ENCODE peak calls at places on chromosomes 13 and 19, in five cellular contexts. S is CD4-positive, alpha-beta T cell; F is stomach; W is ascending aorta; J is IMR-90. G is an unnamed sample.

GRCh38 chr13:112619730-112620639 is 32.0 kb upstream of the TUBGCP3 start:
- DNase-seq in S (no peak), F (no peak), W (no peak), J (no peak), G (no peak)

GRCh38 chr13:66994097-66994496 is 236.0 kb downstream of the PCDH9 start:
- DNase-seq in W (peak; percentile 80), F (peak; percentile 61), S (no peak), J (peak; percentile 52), G (no peak)

GRCh38 chr19:12828494-12828893 is 5.9 kb downstream of the RTBDN start:
- DNase-seq in W (no peak), F (peak; percentile 49), J (no peak), S (no peak), G (no peak)

GRCh38 chr13:37029617-37030016 is 29.0 kb downstream of the EXOSC8 start:
- DNase-seq in J (peak; percentile 45), F (no peak), S (no peak), W (no peak), G (no peak)

GRCh38 chr13:27347373-27347772 is 76.7 kb downstream of the RASL11A start:
- DNase-seq in S (no peak), W (no peak), F (no peak), J (peak; percentile 43), G (no peak)

GRCh38 chr19:3314962-3315675 is 51.3 kb upstream of the NFIC start:
- DNase-seq in W (no peak), S (no peak), J (no peak), F (no peak), G (no peak)

GRCh38 chr13:87674143-87674772 is 3.1 kb downstream of the SLITRK5 start:
- DNase-seq in W (no peak), S (no peak), J (no peak), F (no peak), G (no peak)

GRCh38 chr19:7455600-7456296 is 33.1 kb downstream of the PEX11G start:
- DNase-seq in S (no peak), J (no peak), F (no peak), W (no peak), G (no peak)

GRCh38 chr19:12763100-12763499 is 11.5 kb downstream of the BEST2 start:
- DNase-seq in S (no peak), W (no peak), F (no peak), J (no peak), G (no peak)

GRCh38 chr13:50610238-50610637 is 233.3 kb downstream of the DLEU7 start:
- DNase-seq in S (no peak), F (no peak), W (no peak), J (no peak), G (no peak)

GRCh38 chr13:83620535-83621220 is 261.6 kb downstream of the SLITRK1 start:
- DNase-seq in F (no peak), W (no peak), S (no peak), J (peak; percentile 19), G (no peak)

GRCh38 chr19:30391554-30392551 is 19.7 kb downstream of the ZNF536 start:
- DNase-seq in W (no peak), F (no peak), S (no peak), J (no peak), G (no peak)

GRCh38 chr13:36606060-36606459 is 67.8 kb upstream of the SERTM1 start:
- DNase-seq in W (no peak), J (no peak), F (no peak), S (no peak), G (no peak)

GRCh38 chr13:40818926-40819325 is 29.5 kb downstream of the SLC25A15 start:
- DNase-seq in S (no peak), W (no peak), J (no peak), F (no peak), G (no peak)

GRCh38 chr13:62997696-62998095 is 1582.0 kb upstream of the PCDH20 start:
- DNase-seq in J (no peak), S (no peak), W (no peak), F (no peak), G (no peak)

GRCh38 chr19:35261356-35262100 is 7.2 kb upstream of the USF2 start:
- DNase-seq in S (no peak), W (no peak), F (peak; percentile 17), J (no peak), G (peak; percentile 3)

GRCh38 chr19:47518139-47518538 is 3.3 kb upstream of the NAPA start:
- DNase-seq in J (no peak), S (no peak), F (no peak), W (no peak), G (no peak)

GRCh38 chr13:45257638-45258338 is 56.9 kb upstream of the KCTD4 start:
- DNase-seq in S (no peak), W (no peak), J (peak; percentile 54), F (no peak), G (no peak)

GRCh38 chr19:48573163-48573505 is 21.2 kb downstream of the SULT2B1 start:
- DNase-seq in J (no peak), F (peak; percentile 60), S (no peak), W (no peak), G (no peak)

GRCh38 chr13:36795463-36795862 is 23.6 kb upstream of the RFXAP start:
- DNase-seq in S (no peak), J (no peak), F (no peak), W (no peak), G (no peak)

GRCh38 chr19:860481-861098 is 1.1 kb downstream of the CFD start:
- DNase-seq in F (peak; percentile 59), S (peak; percentile 19), W (no peak), J (peak; percentile 75), G (peak; percentile 48)

GRCh38 chr19:861099-861755 is 1.8 kb downstream of the CFD start:
- DNase-seq in F (no peak), S (no peak), W (no peak), J (no peak), G (no peak)

GRCh38 chr19:861756-862528 is 2.5 kb downstream of the CFD start:
- DNase-seq in J (no peak), F (no peak), W (no peak), S (peak; percentile 58), G (peak; percentile 64)

GRCh38 chr19:858284-858683 is 1.2 kb upstream of the CFD start:
- DNase-seq in J (no peak), W (no peak), F (no peak), S (no peak), G (no peak)

GRCh38 chr19:858868-859843 is at the start of gene CFD:
- DNase-seq in F (peak; percentile 38), W (peak; percentile 76), S (no peak), J (no peak), G (no peak)
- H3K9me3 ChIP-seq in F (no peaks in the 10 kb centered on the region), W (no peaks in the 10 kb centered on the region), S (no peaks in the 10 kb centered on the region), J (no peaks in the 10 kb centered on the region), G (no peaks in the 10 kb centered on the region)

DNA sequence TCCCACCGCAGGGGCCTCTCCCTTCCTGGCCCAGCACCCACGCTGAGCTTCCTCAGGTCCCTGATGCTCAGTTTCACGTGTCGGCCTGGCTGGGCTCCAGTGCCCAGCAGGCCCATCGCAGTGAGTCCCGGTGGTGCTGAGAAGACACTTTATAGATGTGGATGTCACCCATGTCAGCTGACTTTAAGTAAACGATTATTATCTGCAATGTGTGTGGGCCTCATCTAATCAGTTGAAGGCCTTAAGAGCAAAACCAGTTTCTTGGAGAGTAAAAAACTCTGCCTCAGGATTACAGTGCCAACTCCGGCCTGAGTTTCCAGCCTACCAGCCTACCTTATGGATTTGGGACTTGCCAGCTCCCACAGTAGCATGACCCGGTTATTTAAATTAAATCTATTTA is 17.3 kb upstream of the SMIM17 start:
- DNase-seq in S (no peak), F (no peak), W (no peak), J (no peak), G (no peak)
- H3K9me3 ChIP-seq in S (peaks cover 87% of the 10 kb centered on the region), F (peaks cover 30% of the 10 kb centered on the region), W (peaks cover 56% of the 10 kb centered on the region), J (peaks cover 72% of the 10 kb centered on the region), G (peaks cover 16% of the 10 kb centered on the region)

GRCh38 chr19:57443121-57443696 is 8.1 kb downstream of the ZNF749 start:
- DNase-seq in J (no peak), W (no peak), S (no peak), F (no peak), G (no peak)

GRCh38 chr19:57436392-57436791 is 1.3 kb downstream of the ZNF749 start:
- DNase-seq in F (no peak), J (no peak), S (no peak), W (no peak), G (no peak)

GRCh38 chr19:57438925-57439324 is 3.8 kb downstream of the ZNF749 start:
- DNase-seq in J (no peak), W (no peak), S (no peak), F (no peak), G (no peak)

GRCh38 chr19:57437931-57438330 is 2.8 kb downstream of the ZNF749 start:
- DNase-seq in W (no peak), J (peak; percentile 18), F (no peak), S (no peak), G (no peak)

DNA sequence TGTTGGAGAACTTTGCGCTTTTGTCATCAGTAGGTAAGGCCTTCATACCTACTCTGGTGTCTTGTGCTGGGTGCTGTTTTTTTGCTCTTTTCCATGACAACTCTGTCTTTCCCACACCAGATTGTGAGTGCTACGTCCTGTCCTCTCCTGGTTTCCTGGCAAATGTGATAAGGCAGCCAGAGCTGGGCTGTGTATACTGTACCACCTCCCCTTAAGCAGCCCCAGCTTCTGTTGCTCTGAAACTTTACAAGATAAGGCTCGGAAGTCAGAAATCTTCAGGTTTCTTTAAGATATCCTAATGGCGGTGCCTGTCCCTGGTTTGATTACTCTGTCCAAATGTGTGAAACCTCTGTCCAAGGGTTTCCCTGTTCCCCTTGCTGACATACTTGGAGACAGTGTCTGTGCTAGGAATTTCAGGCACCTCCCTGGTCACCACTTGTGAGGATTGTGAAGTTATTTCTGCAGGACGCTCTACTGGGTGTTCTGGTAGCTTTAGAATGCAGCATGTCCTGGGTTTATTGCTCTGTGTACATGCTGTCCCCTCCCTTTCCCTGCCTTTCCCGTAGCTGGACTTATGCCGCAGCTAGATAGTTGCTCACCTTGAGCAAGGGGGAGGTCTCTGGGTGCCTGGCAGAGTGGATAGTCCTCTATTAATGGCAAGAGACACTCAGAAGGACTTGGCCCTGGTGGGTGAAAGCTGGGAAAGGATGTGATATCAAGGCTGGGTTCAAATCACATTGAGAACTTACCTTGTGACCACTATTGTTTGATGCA is 7.0 kb downstream of the ZNF749 start:
- DNase-seq in S (no peak), J (no peak), W (no peak), F (no peak), G (no peak)
- H3K9me3 ChIP-seq in S (peaks cover 43% of the 10 kb centered on the region), J (peaks cover 22% of the 10 kb centered on the region), W (peaks cover 58% of the 10 kb centered on the region), F (peaks cover 22% of the 10 kb centered on the region), G (peaks cover 19% of the 10 kb centered on the region)

GRCh38 chr19:51976852-51977251 is 9.8 kb downstream of the ZNF350 start:
- DNase-seq in F (no peak), J (no peak), W (no peak), S (no peak), G (no peak)

GRCh38 chr19:51977346-51977745 is 9.3 kb downstream of the ZNF350 start:
- DNase-seq in J (no peak), S (no peak), W (no peak), F (no peak), G (no peak)

GRCh38 chr19:51983361-51983760 is 3.3 kb downstream of the ZNF350 start:
- DNase-seq in J (no peak), F (no peak), W (no peak), S (no peak), G (no peak)

GRCh38 chr19:51980116-51980736 is 6.4 kb downstream of the ZNF350 start:
- DNase-seq in F (no peak), J (no peak), W (no peak), S (no peak), G (no peak)

DNA sequence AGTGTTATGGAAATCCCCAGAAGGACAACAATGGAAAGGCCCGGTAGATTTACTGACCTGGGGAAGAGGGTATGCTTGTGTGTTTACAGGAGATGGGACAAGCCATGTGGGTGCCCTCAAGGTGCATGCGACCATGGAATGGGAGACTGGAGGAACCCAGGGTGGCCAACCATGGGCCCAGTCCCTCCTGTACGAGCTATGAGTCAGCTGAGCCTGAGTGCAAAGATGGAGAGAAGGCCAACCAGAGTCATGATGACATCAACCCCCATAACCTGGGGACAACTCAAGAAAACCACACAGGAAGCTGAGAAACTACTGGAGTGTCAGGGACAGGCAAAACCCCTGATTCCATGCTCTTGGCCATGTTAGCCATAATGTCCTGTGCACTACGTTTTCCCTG is 7.8 kb downstream of the ZNF350 start:
- DNase-seq in S (no peak), F (no peak), W (no peak), J (no peak), G (no peak)
- H3K9me3 ChIP-seq in S (peaks cover 100% of the 10 kb centered on the region), F (peaks cover 52% of the 10 kb centered on the region), W (peaks cover 90% of the 10 kb centered on the region), J (peaks cover 49% of the 10 kb centered on the region), G (peaks cover 60% of the 10 kb centered on the region)

G was measured in T-helper 17 cell.